ENCODE peak calls at places on chromosome 19, in five cellular contexts. H, J, R, E and X are unnamed samples.

GRCh38 chr19:45215391-45216191 is 29.6 kb downstream of the EXOC3L2 start:
- DNase-seq in H (no peak), J (no peak), R (peak), E (no peak), X (no peak)

GRCh38 chr19:5103061-5103701 is 134.3 kb downstream of the KDM4B start:
- DNase-seq in H (no peak), J (peak), R (no peak), E (peak), X (peak)

GRCh38 chr19:55486971-55487883 is 1.0 kb upstream of the SSC5D start:
- DNase-seq in H (peak), J (no peak), R (peak), E (peak), X (peak)

GRCh38 chr19:8253678-8254077 is 44.5 kb downstream of the CERS4 start:
- DNase-seq in H (no peak), J (no peak), R (no peak), E (no peak), X (no peak)

GRCh38 chr19:27860309-27860934 is 1352.5 kb downstream of the UQCRFS1 start:
- DNase-seq in H (no peak), J (no peak), R (no peak), E (no peak), X (no peak)

GRCh38 chr19:10784257-10784656 is 51.8 kb downstream of the TMED1 start:
- DNase-seq in H (no peak), J (no peak), R (no peak), E (no peak), X (no peak)

GRCh38 chr19:12954150-12954962 is 2.7 kb downstream of the GADD45GIP1 start:
- DNase-seq in H (no peak), J (no peak), R (no peak), E (no peak), X (no peak)

GRCh38 chr19:13269348-13269747 is 119.1 kb downstream of the IER2 start:
- DNase-seq in H (no peak), J (no peak), R (no peak), E (no peak), X (no peak)

GRCh38 chr19:40217921-40218890 is at the start of gene TTC9B:
- DNase-seq in H (no peak), J (no peak), R (peak), E (no peak), X (no peak)

GRCh38 chr19:19633711-19634515 is 5.9 kb upstream of the LPAR2 start:
- DNase-seq in H (no peak), J (no peak), R (no peak), E (no peak), X (no peak)

GRCh38 chr19:3129112-3129511 is 6.7 kb upstream of the GNA15 start:
- DNase-seq in H (peak), J (no peak), R (no peak), E (peak), X (peak)

GRCh38 chr19:51131780-51132680 is 7.3 kb downstream of the SIGLEC9 start:
- DNase-seq in H (peak), J (no peak), R (no peak), E (peak), X (peak)

GRCh38 chr19:2900296-2901252 is at the start of gene ZNF57:
- DNase-seq in H (peak), J (peak), R (peak), E (peak), X (peak)

GRCh38 chr19:11203194-11204075 is 6.1 kb upstream of the KANK2 start:
- DNase-seq in H (peak), J (peak), R (peak), E (peak), X (peak)

GRCh38 chr19:50509366-50509765 is 1.6 kb downstream of the JOSD2 start:
- DNase-seq in H (no peak), J (no peak), R (no peak), E (no peak), X (no peak)

GRCh38 chr19:18023596-18024212 is 15.7 kb downstream of the ARRDC2 start:
- DNase-seq in H (no peak), J (no peak), R (no peak), E (peak), X (no peak)

GRCh38 chr19:5823579-5824281 is 15.8 kb downstream of the FUT6 start:
- DNase-seq in H (no peak), J (no peak), R (peak), E (no peak), X (no peak)

GRCh38 chr19:18650048-18650435 is 13.2 kb downstream of the KLHL26 start:
- DNase-seq in H (no peak), J (no peak), R (no peak), E (peak), X (peak)

GRCh38 chr19:56080669-56081401 is 40.3 kb downstream of the ZNF787 start:
- DNase-seq in H (peak), J (peak), R (peak), E (peak), X (peak)